ENCODE peak calls at places on chromosomes 4 and X, in ten cellular contexts. One of them, this sample, is unnamed.

GRCh38 chr4:66562276-66562806 is 892.1 kb upstream of the EPHA5 start:
- DNase-seq in epithelial cell of esophagus: peak
- DNase-seq in progenitor cell of endocrine pancreas: no peak
- DNase-seq in kidney epithelial cell: no peak
- DNase-seq in HFFc6: peak
- DNase-seq in fibroblast of lung: no peak
- DNase-seq in GM12865: no peak
- DNase-seq in mesothelial cell of epicardium: no peak
- DNase-seq in bronchial epithelial cell: peak
- DNase-seq in GM10248: no peak
- DNase-seq in this sample: peak

GRCh38 chrX:154457491-154458115 is 478 bp upstream of the PLXNA3 start:
- DNase-seq in epithelial cell of esophagus: peak
- DNase-seq in progenitor cell of endocrine pancreas: peak
- DNase-seq in kidney epithelial cell: no peak
- DNase-seq in HFFc6: no peak
- DNase-seq in fibroblast of lung: no peak
- DNase-seq in GM12865: peak
- DNase-seq in mesothelial cell of epicardium: no peak
- DNase-seq in bronchial epithelial cell: peak
- DNase-seq in GM10248: peak
- DNase-seq in this sample: peak

GRCh38 chrX:13188731-13189309 is 131.0 kb downstream of the ATXN3L start:
- DNase-seq in epithelial cell of esophagus: no peak
- DNase-seq in progenitor cell of endocrine pancreas: no peak
- DNase-seq in kidney epithelial cell: no peak
- DNase-seq in HFFc6: no peak
- DNase-seq in fibroblast of lung: peak
- DNase-seq in GM12865: no peak
- DNase-seq in mesothelial cell of epicardium: no peak
- DNase-seq in bronchial epithelial cell: no peak
- DNase-seq in GM10248: no peak
- DNase-seq in this sample: no peak

GRCh38 chr4:107854326-107855030 is 29.7 kb downstream of the SGMS2 start:
- DNase-seq in epithelial cell of esophagus: no peak
- DNase-seq in progenitor cell of endocrine pancreas: no peak
- DNase-seq in kidney epithelial cell: no peak
- DNase-seq in HFFc6: peak
- DNase-seq in fibroblast of lung: peak
- DNase-seq in GM12865: no peak
- DNase-seq in mesothelial cell of epicardium: no peak
- DNase-seq in bronchial epithelial cell: no peak
- DNase-seq in GM10248: no peak
- DNase-seq in this sample: no peak

GRCh38 chr4:140755811-140756291 is 334 bp downstream of the TBC1D9 start:
- DNase-seq in epithelial cell of esophagus: peak
- DNase-seq in progenitor cell of endocrine pancreas: peak
- DNase-seq in kidney epithelial cell: no peak
- DNase-seq in HFFc6: peak
- DNase-seq in fibroblast of lung: peak
- DNase-seq in GM12865: peak
- DNase-seq in mesothelial cell of epicardium: peak
- DNase-seq in bronchial epithelial cell: no peak
- DNase-seq in GM10248: peak
- DNase-seq in this sample: peak

GRCh38 chrX:54182194-54182863 is 725 bp downstream of the FAM120C start:
- DNase-seq in epithelial cell of esophagus: peak
- DNase-seq in progenitor cell of endocrine pancreas: no peak
- DNase-seq in kidney epithelial cell: no peak
- DNase-seq in HFFc6: peak
- DNase-seq in fibroblast of lung: peak
- DNase-seq in GM12865: peak
- DNase-seq in mesothelial cell of epicardium: peak
- DNase-seq in bronchial epithelial cell: no peak
- DNase-seq in GM10248: peak
- DNase-seq in this sample: peak

GRCh38 chr4:151854731-151855130 is 93.9 kb upstream of the GATB start:
- DNase-seq in epithelial cell of esophagus: peak
- DNase-seq in progenitor cell of endocrine pancreas: no peak
- DNase-seq in kidney epithelial cell: no peak
- DNase-seq in HFFc6: peak
- DNase-seq in fibroblast of lung: peak
- DNase-seq in GM12865: no peak
- DNase-seq in mesothelial cell of epicardium: no peak
- DNase-seq in bronchial epithelial cell: peak
- DNase-seq in GM10248: no peak
- DNase-seq in this sample: no peak

GRCh38 chr4:89397464-89397863 is 89.9 kb upstream of the GPRIN3 start:
- DNase-seq in epithelial cell of esophagus: no peak
- DNase-seq in progenitor cell of endocrine pancreas: no peak
- DNase-seq in kidney epithelial cell: no peak
- DNase-seq in HFFc6: no peak
- DNase-seq in fibroblast of lung: no peak
- DNase-seq in GM12865: no peak
- DNase-seq in mesothelial cell of epicardium: no peak
- DNase-seq in bronchial epithelial cell: peak
- DNase-seq in GM10248: no peak
- DNase-seq in this sample: peak

GRCh38 chr4:76538296-76538695 is 103.3 kb downstream of the SHROOM3 start:
- DNase-seq in epithelial cell of esophagus: no peak
- DNase-seq in progenitor cell of endocrine pancreas: no peak
- DNase-seq in kidney epithelial cell: no peak
- DNase-seq in HFFc6: no peak
- DNase-seq in fibroblast of lung: no peak
- DNase-seq in GM12865: no peak
- DNase-seq in mesothelial cell of epicardium: no peak
- DNase-seq in bronchial epithelial cell: no peak
- DNase-seq in GM10248: no peak
- DNase-seq in this sample: no peak

GRCh38 chr4:85107553-85107952 is 141.1 kb upstream of the WDFY3 start:
- DNase-seq in epithelial cell of esophagus: peak
- DNase-seq in progenitor cell of endocrine pancreas: no peak
- DNase-seq in kidney epithelial cell: peak
- DNase-seq in HFFc6: no peak
- DNase-seq in fibroblast of lung: no peak
- DNase-seq in GM12865: no peak
- DNase-seq in mesothelial cell of epicardium: no peak
- DNase-seq in bronchial epithelial cell: peak
- DNase-seq in GM10248: no peak
- DNase-seq in this sample: peak

GRCh38 chr4:142405021-142405991 is 440.8 kb downstream of the INPP4B start:
- DNase-seq in epithelial cell of esophagus: peak
- DNase-seq in progenitor cell of endocrine pancreas: no peak
- DNase-seq in kidney epithelial cell: peak
- DNase-seq in HFFc6: peak
- DNase-seq in fibroblast of lung: peak
- DNase-seq in GM12865: peak
- DNase-seq in mesothelial cell of epicardium: peak
- DNase-seq in bronchial epithelial cell: peak
- DNase-seq in GM10248: no peak
- DNase-seq in this sample: peak

GRCh38 chr4:78481180-78481579 is 70.4 kb upstream of the ANXA3 start:
- DNase-seq in epithelial cell of esophagus: peak
- DNase-seq in progenitor cell of endocrine pancreas: no peak
- DNase-seq in kidney epithelial cell: peak
- DNase-seq in HFFc6: peak
- DNase-seq in fibroblast of lung: peak
- DNase-seq in GM12865: no peak
- DNase-seq in mesothelial cell of epicardium: no peak
- DNase-seq in bronchial epithelial cell: peak
- DNase-seq in GM10248: no peak
- DNase-seq in this sample: peak

GRCh38 chrX:154372612-154373022 is 1.8 kb downstream of the FLNA start:
- DNase-seq in epithelial cell of esophagus: peak
- DNase-seq in progenitor cell of endocrine pancreas: no peak
- DNase-seq in kidney epithelial cell: peak
- DNase-seq in HFFc6: peak
- DNase-seq in fibroblast of lung: peak
- DNase-seq in GM12865: peak
- DNase-seq in mesothelial cell of epicardium: no peak
- DNase-seq in bronchial epithelial cell: peak
- DNase-seq in GM10248: peak
- DNase-seq in this sample: no peak

GRCh38 chr4:54743562-54743961 is 85.8 kb downstream of the KIT start:
- DNase-seq in epithelial cell of esophagus: no peak
- DNase-seq in progenitor cell of endocrine pancreas: no peak
- DNase-seq in kidney epithelial cell: no peak
- DNase-seq in HFFc6: no peak
- DNase-seq in fibroblast of lung: no peak
- DNase-seq in GM12865: no peak
- DNase-seq in mesothelial cell of epicardium: no peak
- DNase-seq in bronchial epithelial cell: no peak
- DNase-seq in GM10248: no peak
- DNase-seq in this sample: no peak

DNA sequence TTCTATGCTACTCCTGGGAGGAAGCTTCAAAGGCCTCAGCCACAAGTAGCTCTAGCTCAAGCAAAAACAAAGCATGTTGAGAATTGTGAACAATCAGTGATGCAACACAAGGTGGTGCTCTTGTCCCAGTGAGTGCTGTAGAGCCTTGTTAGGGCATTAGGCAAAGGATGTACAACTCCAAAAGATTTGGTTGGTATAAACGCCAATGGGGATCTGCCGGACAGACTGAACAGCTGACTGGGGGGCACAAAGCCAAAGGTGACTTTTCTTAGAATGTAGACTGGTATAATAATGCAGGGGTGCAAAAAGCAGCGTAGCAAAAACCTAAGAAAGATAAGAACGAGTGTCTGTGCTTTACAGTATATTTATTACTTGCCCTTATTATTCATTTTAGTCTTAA is 62.6 kb upstream of the ALB start:
- DNase-seq in epithelial cell of esophagus: peak
- DNase-seq in progenitor cell of endocrine pancreas: peak
- DNase-seq in kidney epithelial cell: peak
- DNase-seq in HFFc6: peak
- DNase-seq in fibroblast of lung: peak
- DNase-seq in GM12865: peak
- DNase-seq in mesothelial cell of epicardium: no peak
- DNase-seq in bronchial epithelial cell: peak
- DNase-seq in GM10248: peak
- DNase-seq in this sample: peak
- TF ChIP-seq CTCF in epithelial cell of esophagus: peak
- TF ChIP-seq CTCF in progenitor cell of endocrine pancreas: peak
- TF ChIP-seq CTCF in kidney epithelial cell: peak
- TF ChIP-seq CTCF in HFFc6: peak
- TF ChIP-seq CTCF in fibroblast of lung: peak
- TF ChIP-seq CTCF in GM12865: peak
- TF ChIP-seq CTCF in mesothelial cell of epicardium: peak
- TF ChIP-seq CTCF in bronchial epithelial cell: peak
- TF ChIP-seq CTCF in GM10248: peak
- TF ChIP-seq CTCF in this sample: peak

GRCh38 chr4:7295201-7295916 is 103.0 kb downstream of the SORCS2 start:
- DNase-seq in epithelial cell of esophagus: no peak
- DNase-seq in progenitor cell of endocrine pancreas: no peak
- DNase-seq in kidney epithelial cell: no peak
- DNase-seq in HFFc6: no peak
- DNase-seq in fibroblast of lung: no peak
- DNase-seq in GM12865: no peak
- DNase-seq in mesothelial cell of epicardium: no peak
- DNase-seq in bronchial epithelial cell: no peak
- DNase-seq in GM10248: no peak
- DNase-seq in this sample: no peak

GRCh38 chr4:7296661-7297335 is 104.5 kb downstream of the SORCS2 start:
- DNase-seq in epithelial cell of esophagus: no peak
- DNase-seq in progenitor cell of endocrine pancreas: no peak
- DNase-seq in kidney epithelial cell: no peak
- DNase-seq in HFFc6: no peak
- DNase-seq in fibroblast of lung: no peak
- DNase-seq in GM12865: no peak
- DNase-seq in mesothelial cell of epicardium: no peak
- DNase-seq in bronchial epithelial cell: no peak
- DNase-seq in GM10248: no peak
- DNase-seq in this sample: no peak

GRCh38 chr4:7297374-7297773 is 105.0 kb downstream of the SORCS2 start:
- DNase-seq in epithelial cell of esophagus: no peak
- DNase-seq in progenitor cell of endocrine pancreas: no peak
- DNase-seq in kidney epithelial cell: no peak
- DNase-seq in HFFc6: no peak
- DNase-seq in fibroblast of lung: no peak
- DNase-seq in GM12865: no peak
- DNase-seq in mesothelial cell of epicardium: no peak
- DNase-seq in bronchial epithelial cell: no peak
- DNase-seq in GM10248: no peak
- DNase-seq in this sample: no peak

GRCh38 chr4:7297881-7298280 is 105.5 kb downstream of the SORCS2 start:
- DNase-seq in epithelial cell of esophagus: no peak
- DNase-seq in progenitor cell of endocrine pancreas: no peak
- DNase-seq in kidney epithelial cell: no peak
- DNase-seq in HFFc6: no peak
- DNase-seq in fibroblast of lung: no peak
- DNase-seq in GM12865: no peak
- DNase-seq in mesothelial cell of epicardium: no peak
- DNase-seq in bronchial epithelial cell: no peak
- DNase-seq in GM10248: no peak
- DNase-seq in this sample: no peak

GRCh38 chr4:7295917-7296660 is 103.8 kb downstream of the SORCS2 start:
- DNase-seq in epithelial cell of esophagus: no peak
- DNase-seq in progenitor cell of endocrine pancreas: no peak
- DNase-seq in kidney epithelial cell: no peak
- DNase-seq in HFFc6: peak
- DNase-seq in fibroblast of lung: peak
- DNase-seq in GM12865: peak
- DNase-seq in mesothelial cell of epicardium: peak
- DNase-seq in bronchial epithelial cell: no peak
- DNase-seq in GM10248: peak
- DNase-seq in this sample: peak
- TF ChIP-seq CTCF in epithelial cell of esophagus: no peak
- TF ChIP-seq CTCF in progenitor cell of endocrine pancreas: peak
- TF ChIP-seq CTCF in kidney epithelial cell: peak
- TF ChIP-seq CTCF in HFFc6: peak
- TF ChIP-seq CTCF in fibroblast of lung: peak
- TF ChIP-seq CTCF in GM12865: peak
- TF ChIP-seq CTCF in mesothelial cell of epicardium: no peak
- TF ChIP-seq CTCF in bronchial epithelial cell: peak
- TF ChIP-seq CTCF in GM10248: peak
- TF ChIP-seq CTCF in this sample: peak

DNA sequence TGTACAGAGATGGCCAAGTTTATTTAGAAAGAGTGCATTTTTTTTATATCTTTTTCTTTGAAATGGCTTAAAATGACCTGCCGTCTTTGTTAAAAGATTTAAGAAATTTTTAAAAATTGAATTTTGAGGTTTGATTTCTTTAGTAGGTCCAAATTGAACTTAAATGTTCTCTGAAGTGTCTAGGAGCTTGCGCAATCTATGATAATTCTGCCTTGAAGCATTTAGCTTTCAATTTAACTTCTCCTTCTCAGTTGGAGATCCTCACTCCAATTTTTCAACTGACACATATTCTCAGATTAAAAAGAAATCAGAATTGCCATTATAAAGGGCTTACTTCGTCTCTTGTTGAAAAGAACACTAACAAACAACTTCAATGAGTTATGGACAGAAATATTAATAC is 273.5 kb downstream of the TMA16 start:
- DNase-seq in epithelial cell of esophagus: no peak
- DNase-seq in progenitor cell of endocrine pancreas: no peak
- DNase-seq in kidney epithelial cell: no peak
- DNase-seq in HFFc6: no peak
- DNase-seq in fibroblast of lung: peak
- DNase-seq in GM12865: no peak
- DNase-seq in mesothelial cell of epicardium: no peak
- DNase-seq in bronchial epithelial cell: no peak
- DNase-seq in GM10248: no peak
- DNase-seq in this sample: no peak
- TF ChIP-seq CTCF in epithelial cell of esophagus: no peak
- TF ChIP-seq CTCF in progenitor cell of endocrine pancreas: no peak
- TF ChIP-seq CTCF in kidney epithelial cell: no peak
- TF ChIP-seq CTCF in HFFc6: no peak
- TF ChIP-seq CTCF in fibroblast of lung: no peak
- TF ChIP-seq CTCF in GM12865: no peak
- TF ChIP-seq CTCF in mesothelial cell of epicardium: no peak
- TF ChIP-seq CTCF in bronchial epithelial cell: no peak
- TF ChIP-seq CTCF in GM10248: no peak
- TF ChIP-seq CTCF in this sample: no peak

GRCh38 chrX:133745361-133745760 is 240.0 kb downstream of the GPC3 start:
- DNase-seq in epithelial cell of esophagus: no peak
- DNase-seq in progenitor cell of endocrine pancreas: no peak
- DNase-seq in kidney epithelial cell: no peak
- DNase-seq in HFFc6: no peak
- DNase-seq in fibroblast of lung: no peak
- DNase-seq in GM12865: peak
- DNase-seq in mesothelial cell of epicardium: no peak
- DNase-seq in bronchial epithelial cell: no peak
- DNase-seq in GM10248: no peak
- DNase-seq in this sample: no peak
- TF ChIP-seq CTCF in epithelial cell of esophagus: no peak
- TF ChIP-seq CTCF in progenitor cell of endocrine pancreas: peak
- TF ChIP-seq CTCF in kidney epithelial cell: no peak
- TF ChIP-seq CTCF in HFFc6: no peak
- TF ChIP-seq CTCF in fibroblast of lung: no peak
- TF ChIP-seq CTCF in GM12865: peak
- TF ChIP-seq CTCF in mesothelial cell of epicardium: no peak
- TF ChIP-seq CTCF in bronchial epithelial cell: no peak
- TF ChIP-seq CTCF in GM10248: no peak
- TF ChIP-seq CTCF in this sample: no peak

This sample was measured in MCF 10A.